ENCODE peak calls at places on chromosome 12, in seven cellular contexts. L is choroid plexus epithelial cell, Q is body of pancreas, I is NB4, Y is psoas muscle, O is HL-60, Z is cardiac muscle cell. X is an unnamed sample.

GRCh38 chr12:89433634-89434033 is 81.3 kb upstream of the DUSP6 start:
- DNase-seq in L (no peak), Q (no peak), I (no peak), Y (no peak), O (no peak), Z (no peak), X (no peak)

GRCh38 chr12:89427508-89428156 is 75.3 kb upstream of the DUSP6 start:
- DNase-seq in L (peak), Q (no peak), I (peak), Y (no peak), O (peak), Z (no peak), X (no peak)

GRCh38 chr12:39467432-39467870 is 24.5 kb upstream of the KIF21A start:
- DNase-seq in L (peak), Q (no peak), I (no peak), Y (no peak), O (no peak), Z (peak), X (no peak)

GRCh38 chr12:119328111-119328510 is 6.4 kb upstream of the CCDC60 start:
- DNase-seq in L (no peak), Q (peak), I (peak), Y (no peak), O (no peak), Z (no peak), X (peak)

GRCh38 chr12:18690653-18691052 is 47.2 kb downstream of the PLCZ1 start:
- DNase-seq in L (peak), Q (no peak), I (no peak), Y (no peak), O (no peak), Z (peak), X (no peak)

GRCh38 chr12:76740501-76740900 is 23.4 kb upstream of the ZDHHC17 start:
- DNase-seq in L (no peak), Q (no peak), I (no peak), Y (no peak), O (no peak), Z (no peak), X (no peak)

GRCh38 chr12:50246873-50247612 is 36.3 kb downstream of the LIMA1 start:
- DNase-seq in L (peak), Q (peak), I (peak), Y (peak), O (no peak), Z (peak), X (peak)

GRCh38 chr12:94145231-94145979 is 3.0 kb upstream of the PLXNC1 start:
- DNase-seq in L (peak), Q (no peak), I (peak), Y (no peak), O (peak), Z (peak), X (no peak)

GRCh38 chr12:59077153-59077930 is 157.0 kb upstream of the LRIG3 start:
- DNase-seq in L (peak), Q (peak), I (no peak), Y (no peak), O (no peak), Z (peak), X (peak)

GRCh38 chr12:22190-22529 is 44.4 kb upstream of the IQSEC3 start:
- DNase-seq in L (no peak), Q (no peak), I (no peak), Y (no peak), O (no peak), Z (no peak), X (no peak)
- TF ChIP-seq CTCF in L (peak), Q (no peak), I (no peak), Y (no peak), O (no peak), Z (no peak), X (no peak)

DNA sequence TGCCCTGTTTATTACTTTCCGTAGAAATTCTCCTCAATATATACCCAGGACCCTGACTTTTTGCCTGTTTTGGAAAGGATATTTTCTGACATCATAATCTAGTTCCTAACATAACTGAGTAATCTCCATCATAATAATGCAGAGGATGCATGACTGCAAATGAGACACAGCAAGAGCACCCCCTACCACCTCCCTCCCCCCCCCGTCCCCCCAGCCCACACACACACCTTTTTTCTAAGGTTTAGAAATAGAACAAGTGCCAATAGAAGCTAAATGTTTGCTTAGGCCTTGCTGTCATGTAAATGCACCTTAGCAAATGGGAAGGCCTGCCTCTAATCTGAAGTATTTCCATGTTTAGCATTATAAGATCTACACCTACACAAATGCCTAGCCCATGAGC is at the start of gene PTHLH:
- DNase-seq in L (no peak), Q (no peak), I (no peak), Y (no peak), O (no peak), Z (no peak), X (no peak)
- H3K4me3 ChIP-seq in L (no peak), Q (no peak), I (no peak), Y (no peak), O (no peak), Z (no peak), X (no peak)

GRCh38 chr12:1760566-1761382 is 59.6 kb upstream of the LRTM2 start:
- DNase-seq in L (peak), Q (no peak), I (peak), Y (no peak), O (no peak), Z (peak), X (no peak)
- TF ChIP-seq CTCF in L (no peak), Q (no peak), I (no peak), Y (no peak), O (no peak), Z (no peak), X (no peak)

GRCh38 chr12:106767954-106768501 is 6.5 kb upstream of the RIC8B start:
- DNase-seq in L (peak), Q (peak), I (no peak), Y (no peak), O (no peak), Z (peak), X (no peak)
- H3K4me3 ChIP-seq in L (no peak), Q (no peak), I (no peak), Y (no peak), O (no peak), Z (no peak), X (no peak)

GRCh38 chr12:122227341-122227740 is 1.5 kb upstream of the DIABLO start:
- DNase-seq in L (no peak), Q (no peak), I (no peak), Y (peak), O (no peak), Z (no peak), X (no peak)
- TF ChIP-seq CTCF in L (no peak), Q (no peak), I (no peak), Y (no peak), O (no peak), Z (no peak), X (no peak)

DNA sequence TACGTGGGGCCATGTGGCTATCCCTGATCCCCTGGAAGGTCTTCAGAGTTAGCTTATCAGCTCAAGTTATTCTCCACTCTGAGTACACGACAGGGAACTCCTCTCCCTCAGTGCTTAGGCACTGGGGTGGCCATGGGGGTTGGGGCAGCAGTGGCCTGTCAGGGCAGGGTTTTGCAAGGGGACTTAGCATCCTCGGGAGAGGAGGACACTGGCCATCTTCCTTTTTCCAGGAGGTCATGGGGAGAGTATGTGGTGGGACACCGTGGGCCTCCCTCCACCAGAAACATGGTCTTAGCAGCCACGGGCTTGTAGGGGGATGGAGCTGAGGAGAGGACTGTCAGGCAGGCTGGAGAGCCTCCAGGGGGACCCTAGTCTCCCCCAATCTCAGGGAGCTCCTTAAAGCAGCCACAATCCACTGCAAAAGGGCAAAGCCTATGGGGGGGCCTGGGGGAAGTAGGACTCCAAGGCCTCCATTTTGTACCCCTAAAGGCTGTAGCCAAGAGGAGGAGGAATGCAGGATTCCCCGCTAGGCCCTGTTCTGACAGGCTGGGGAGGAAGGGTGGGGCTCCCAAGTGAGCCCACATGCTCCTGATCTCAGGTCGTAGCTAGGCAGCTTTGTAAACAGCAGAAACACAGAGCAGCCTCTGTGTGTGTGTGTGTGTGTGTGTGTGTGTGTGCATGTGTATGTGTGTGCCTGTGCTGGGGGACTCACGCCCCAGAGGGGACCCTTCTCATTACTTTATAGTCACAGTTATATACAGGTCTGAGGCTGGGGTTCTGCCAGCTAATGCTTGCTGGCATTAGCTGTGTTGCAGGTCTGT is 36.6 kb downstream of the KRT80 start:
- DNase-seq in L (peak), Q (no peak), I (no peak), Y (no peak), O (no peak), Z (no peak), X (peak)
- H3K4me3 ChIP-seq in L (no peak), Q (no peak), I (no peak), Y (no peak), O (no peak), Z (no peak), X (no peak)

GRCh38 chr12:114692558-114693531 is 8.9 kb upstream of the TBX3 start:
- DNase-seq in L (no peak), Q (no peak), I (no peak), Y (no peak), O (no peak), Z (no peak), X (no peak)
- TF ChIP-seq CTCF in L (peak), Q (no peak), I (no peak), Y (no peak), O (no peak), Z (no peak), X (no peak)

DNA sequence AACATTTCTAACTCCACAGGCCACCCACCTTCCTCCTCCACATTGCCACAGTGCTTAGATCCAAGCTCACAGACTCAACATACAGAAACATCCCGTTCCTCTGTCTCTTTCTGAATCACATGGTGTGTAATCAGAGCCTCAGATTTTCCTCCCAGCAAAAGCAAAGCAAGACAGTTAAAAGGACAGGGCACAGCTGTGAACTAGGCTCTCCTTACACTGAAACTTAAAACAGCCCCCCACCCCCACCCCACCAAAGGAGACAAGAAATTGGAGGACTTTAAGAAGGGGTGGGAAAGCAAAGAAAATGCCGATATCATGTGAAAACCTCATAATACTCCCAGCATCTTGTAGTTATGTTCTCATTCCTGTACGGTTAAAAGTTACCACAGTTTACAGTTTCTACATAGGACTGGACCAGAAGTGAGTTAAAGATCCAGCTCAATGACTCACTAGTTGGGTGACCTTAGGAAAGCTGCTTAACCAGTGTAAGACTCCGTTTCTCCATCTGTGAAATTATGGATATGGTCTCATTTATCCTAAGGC is 4.8 kb downstream of the YBX3 start:
- DNase-seq in L (peak), Q (no peak), I (no peak), Y (no peak), O (no peak), Z (peak), X (no peak)
- H3K4me3 ChIP-seq in L (peak), Q (no peak), I (peak), Y (peak), O (no peak), Z (no peak), X (no peak)